ENCODE peak calls at places on chromosomes 2 and 18, in five cellular contexts. W, T, O, Z and Y are unnamed samples. For H3K4me1, the result is how much of the 10 kb centered on the place peaks cover.

GRCh38 chr2:69007603-69008002 is 5.4 kb upstream of the ANTXR1 start:
- DNase-seq in W (no peak), T (no peak), O (no peak), Z (no peak), Y (peak)

GRCh38 chr2:108701208-108701607 is 18.1 kb upstream of the RANBP2 start:
- DNase-seq in W (no peak), T (no peak), O (no peak), Z (no peak), Y (no peak)

GRCh38 chr2:240351088-240351741 is 84.2 kb upstream of the GPC1 start:
- DNase-seq in W (no peak), T (no peak), O (no peak), Z (no peak), Y (no peak)

GRCh38 chr2:31299547-31299946 is 65.6 kb downstream of the EHD3 start:
- DNase-seq in W (peak), T (no peak), O (no peak), Z (no peak), Y (no peak)

GRCh38 chr2:225282858-225283693 is 116.4 kb upstream of the NYAP2 start:
- DNase-seq in W (peak), T (peak), O (peak), Z (peak), Y (peak)

GRCh38 chr2:144509001-144509545 is 10.8 kb downstream of the ZEB2 start:
- DNase-seq in W (no peak), T (no peak), O (no peak), Z (no peak), Y (no peak)

GRCh38 chr18:75548353-75548752 is 120.8 kb upstream of the SMIM21 start:
- DNase-seq in W (peak), T (peak), O (no peak), Z (peak), Y (no peak)

GRCh38 chr18:25019946-25020345 is 332.0 kb downstream of the ZNF521 start:
- DNase-seq in W (peak), T (no peak), O (no peak), Z (no peak), Y (no peak)

GRCh38 chr2:205012961-205013360 is 467.7 kb downstream of the PARD3B start:
- DNase-seq in W (no peak), T (no peak), O (no peak), Z (no peak), Y (no peak)

GRCh38 chr2:47214990-47215389 is 59.9 kb upstream of the STPG4 start:
- DNase-seq in W (no peak), T (no peak), O (no peak), Z (no peak), Y (no peak)

GRCh38 chr2:177740718-177741117 is 331.9 kb downstream of the PDE11A start:
- DNase-seq in W (no peak), T (no peak), O (no peak), Z (no peak), Y (no peak)

GRCh38 chr2:96764253-96764637 is 3.5 kb downstream of the CNNM4 start:
- DNase-seq in W (peak), T (no peak), O (no peak), Z (no peak), Y (no peak)

GRCh38 chr18:63823516-63824219 is 48.5 kb downstream of the SERPINB7 start:
- DNase-seq in W (peak), T (no peak), O (peak), Z (no peak), Y (peak)

GRCh38 chr2:27042985-27043634 is 8.4 kb upstream of the AGBL5 start:
- DNase-seq in W (no peak), T (no peak), O (peak), Z (no peak), Y (no peak)

GRCh38 chr18:34660572-34660971 is 49.5 kb upstream of the DTNA start:
- DNase-seq in W (peak), T (no peak), O (no peak), Z (no peak), Y (no peak)

GRCh38 chr18:2409906-2410305 is 161.4 kb downstream of the METTL4 start:
- DNase-seq in W (no peak), T (no peak), O (no peak), Z (no peak), Y (no peak)

GRCh38 chr2:73999881-74000597 is 15.3 kb downstream of the TET3 start:
- DNase-seq in W (no peak), T (no peak), O (peak), Z (no peak), Y (no peak)

GRCh38 chr2:216756435-216756834 is 61.1 kb upstream of the IGFBP5 start:
- DNase-seq in W (no peak), T (no peak), O (no peak), Z (no peak), Y (no peak)

GRCh38 chr2:150473767-150474166 is 13.7 kb downstream of the RND3 start:
- DNase-seq in W (no peak), T (no peak), O (peak), Z (no peak), Y (no peak)

GRCh38 chr2:196101325-196101981 is 32.8 kb upstream of the DNAH7 start:
- DNase-seq in W (no peak), T (no peak), O (peak), Z (no peak), Y (no peak)

GRCh38 chr2:85582467-85582866 is 1.8 kb upstream of the VAMP5 start:
- DNase-seq in W (no peak), T (no peak), O (no peak), Z (no peak), Y (no peak)

GRCh38 chr2:203913947-203914346 is 22.6 kb upstream of the ICOS start:
- DNase-seq in W (no peak), T (no peak), O (no peak), Z (peak), Y (no peak)

GRCh38 chr2:113148606-113149552 is 21.5 kb downstream of the IL1RN start:
- DNase-seq in W (no peak), T (no peak), O (no peak), Z (no peak), Y (no peak)

GRCh38 chr2:102061962-102062795 is 70.4 kb downstream of the IL1R2 start:
- DNase-seq in W (no peak), T (no peak), O (peak), Z (no peak), Y (no peak)

GRCh38 chr2:231330311-231330710 is 65.2 kb upstream of the B3GNT7 start:
- DNase-seq in W (no peak), T (no peak), O (no peak), Z (no peak), Y (no peak)

GRCh38 chr18:59898609-59899297 is 1.0 kb upstream of the PMAIP1 start:
- DNase-seq in W (no peak), T (no peak), O (no peak), Z (peak), Y (no peak)

GRCh38 chr2:129769402-129769991 is 210.0 kb upstream of the RAB6C start:
- DNase-seq in W (no peak), T (no peak), O (no peak), Z (no peak), Y (no peak)

GRCh38 chr2:190407662-190408537 is at the start of gene MFSD6:
- DNase-seq in W (peak), T (peak), O (no peak), Z (peak), Y (peak)

GRCh38 chr2:105744091-105744908 is 412 bp upstream of the NCK2 start:
- DNase-seq in W (peak), T (peak), O (peak), Z (no peak), Y (peak)

GRCh38 chr18:11997466-11997865 is 16.2 kb downstream of the IMPA2 start:
- DNase-seq in W (no peak), T (no peak), O (no peak), Z (no peak), Y (no peak)

DNA sequence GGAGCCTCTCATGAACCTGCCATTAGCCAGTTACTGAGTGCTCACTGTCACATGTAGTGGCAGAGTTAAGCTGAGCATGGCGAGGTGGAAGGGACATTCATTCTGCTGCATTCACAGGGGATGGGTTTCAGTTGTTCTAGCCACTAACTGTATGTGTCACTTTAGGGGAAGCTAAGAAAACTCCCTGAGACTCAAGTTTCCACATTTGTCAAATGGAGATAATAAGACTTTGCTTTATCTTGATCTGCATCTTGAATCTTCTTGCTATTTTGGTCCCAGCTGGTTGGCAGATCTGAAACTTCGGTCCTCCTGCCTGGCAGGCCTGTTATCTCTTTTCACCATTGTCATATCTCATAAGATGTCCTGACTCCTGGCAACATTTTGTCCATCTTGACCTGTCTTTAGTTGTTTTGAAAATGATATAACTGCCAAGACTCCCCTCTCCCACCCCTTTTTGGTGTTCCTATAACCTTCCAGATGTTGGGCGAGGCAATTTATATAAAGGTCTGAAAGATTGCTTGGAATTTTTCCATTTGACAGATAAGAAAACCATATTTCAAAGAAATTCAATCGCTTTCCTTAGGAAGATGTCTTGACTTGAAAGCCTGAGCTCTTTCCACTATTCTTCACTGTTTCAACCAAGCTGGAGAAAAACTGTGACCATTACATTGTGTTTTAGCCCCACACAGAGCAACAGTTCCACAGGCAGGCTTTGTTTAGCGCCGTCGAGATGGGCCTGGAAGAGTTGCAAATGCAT is 33.3 kb downstream of the MYCN start:
- DNase-seq in W (no peak), T (no peak), O (no peak), Z (no peak), Y (no peak)
- H3K4me1 ChIP-seq in W (under half), T (under half), O (under half), Z (under half), Y (under half)

GRCh38 chr2:122112633-122113032 is 357.2 kb downstream of the TSN start:
- DNase-seq in W (no peak), T (no peak), O (no peak), Z (no peak), Y (no peak)

GRCh38 chr2:122117371-122117770 is 361.9 kb downstream of the TSN start:
- DNase-seq in W (no peak), T (no peak), O (no peak), Z (no peak), Y (no peak)

DNA sequence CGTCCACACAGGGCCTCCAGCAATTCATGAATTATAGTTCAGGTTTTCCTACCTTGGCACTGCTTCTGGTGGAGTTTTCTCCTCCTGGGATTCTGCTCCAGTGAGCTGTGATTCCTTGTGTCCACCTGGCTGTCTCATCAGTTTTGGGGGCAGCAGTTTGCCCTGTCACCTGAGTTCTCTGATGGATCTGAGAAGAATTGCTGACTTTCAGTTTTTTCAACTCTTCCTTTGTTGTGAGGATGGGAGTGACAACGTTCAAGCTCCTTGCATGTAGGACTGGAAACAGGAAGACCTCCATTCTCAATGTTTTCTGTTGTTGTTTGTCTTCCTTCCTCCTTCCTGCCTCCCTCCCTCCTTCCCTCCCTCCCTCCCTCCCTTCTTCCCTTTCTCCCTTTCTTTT is 359.0 kb downstream of the TSN start:
- DNase-seq in W (no peak), T (no peak), O (no peak), Z (no peak), Y (no peak)
- H2BK5ac ChIP-seq in W (no peak), T (no peak), O (no peak), Z (no peak), Y (no peak)

GRCh38 chr2:226797989-226798421 is 1.6 kb downstream of the IRS1 start:
- DNase-seq in W (no peak), T (no peak), O (peak), Z (no peak), Y (peak)
- H3K23ac ChIP-seq in W (peak), T (peak), O (peak), Z (no peak), Y (no peak)

DNA sequence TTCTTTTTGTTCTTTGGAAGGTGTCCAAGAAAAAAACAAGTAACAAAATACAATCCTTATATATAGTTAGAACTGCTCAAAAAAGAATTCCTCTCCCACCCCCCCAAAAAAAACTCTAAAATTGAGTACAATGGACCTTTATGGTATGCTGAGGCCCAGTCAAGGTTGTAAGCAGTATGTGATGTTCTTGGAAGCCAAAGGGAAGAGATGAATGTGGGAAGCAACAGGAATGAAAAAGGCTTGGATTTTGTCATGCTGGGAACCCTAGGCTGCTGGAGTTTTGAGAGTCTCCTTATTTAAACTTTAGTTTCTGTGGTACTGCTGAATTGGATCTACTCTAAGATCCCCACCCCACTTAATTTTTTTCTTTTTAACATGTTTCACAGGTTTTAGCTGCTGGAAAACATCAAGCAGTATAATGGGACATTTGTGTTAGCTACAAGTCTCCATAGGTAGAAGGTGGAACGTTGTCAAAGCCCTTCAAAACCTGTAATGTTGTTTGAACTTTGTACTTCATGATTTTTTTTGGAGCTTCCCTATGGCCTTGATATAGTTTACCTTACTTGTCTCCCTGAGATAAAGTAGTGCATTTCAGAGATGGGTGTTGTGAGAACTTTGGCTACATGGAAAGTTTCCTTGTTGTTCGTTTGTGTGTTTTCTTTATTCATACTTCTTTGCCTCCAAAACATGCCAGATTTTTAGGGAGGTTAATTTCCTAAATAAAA is 57.7 kb downstream of the PHLPP1 start:
- DNase-seq in W (no peak), T (no peak), O (no peak), Z (no peak), Y (no peak)
- H3K4me1 ChIP-seq in W (under half), T (under half), O (under half), Z (under half), Y (under half)

DNA sequence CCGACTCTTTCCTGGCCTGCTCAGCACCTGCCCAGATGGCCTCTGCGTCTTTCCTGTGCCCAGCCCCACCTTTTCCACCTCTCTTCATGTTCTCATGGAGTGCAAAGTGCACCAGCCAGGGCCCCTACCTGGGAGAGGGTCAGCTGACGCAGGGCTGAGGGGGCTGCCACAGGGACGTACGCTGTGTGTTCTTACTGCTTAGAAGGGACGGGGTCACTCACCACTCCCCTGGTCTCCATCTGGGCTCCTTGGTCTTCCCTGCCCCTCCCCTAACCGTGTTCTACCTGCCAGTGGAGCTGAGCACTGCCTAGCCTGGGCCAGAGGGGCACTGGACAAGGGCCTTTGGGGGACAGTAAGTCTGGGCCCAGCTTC is 8.6 kb downstream of the ERFE start:
- DNase-seq in W (no peak), T (no peak), O (no peak), Z (no peak), Y (no peak)
- H2BK5ac ChIP-seq in W (no peak), T (no peak), O (peak), Z (no peak), Y (no peak)

GRCh38 chr2:132943829-132944228 is 273.8 kb upstream of the LYPD1 start:
- DNase-seq in W (no peak), T (no peak), O (peak), Z (no peak), Y (no peak)

GRCh38 chr2:132936791-132937190 is 266.8 kb upstream of the LYPD1 start:
- DNase-seq in W (no peak), T (no peak), O (no peak), Z (no peak), Y (no peak)

GRCh38 chr2:132936261-132936660 is 266.3 kb upstream of the LYPD1 start:
- DNase-seq in W (no peak), T (no peak), O (peak), Z (no peak), Y (no peak)

GRCh38 chr2:132937629-132938028 is 267.6 kb upstream of the LYPD1 start:
- DNase-seq in W (no peak), T (no peak), O (peak), Z (no peak), Y (no peak)

DNA sequence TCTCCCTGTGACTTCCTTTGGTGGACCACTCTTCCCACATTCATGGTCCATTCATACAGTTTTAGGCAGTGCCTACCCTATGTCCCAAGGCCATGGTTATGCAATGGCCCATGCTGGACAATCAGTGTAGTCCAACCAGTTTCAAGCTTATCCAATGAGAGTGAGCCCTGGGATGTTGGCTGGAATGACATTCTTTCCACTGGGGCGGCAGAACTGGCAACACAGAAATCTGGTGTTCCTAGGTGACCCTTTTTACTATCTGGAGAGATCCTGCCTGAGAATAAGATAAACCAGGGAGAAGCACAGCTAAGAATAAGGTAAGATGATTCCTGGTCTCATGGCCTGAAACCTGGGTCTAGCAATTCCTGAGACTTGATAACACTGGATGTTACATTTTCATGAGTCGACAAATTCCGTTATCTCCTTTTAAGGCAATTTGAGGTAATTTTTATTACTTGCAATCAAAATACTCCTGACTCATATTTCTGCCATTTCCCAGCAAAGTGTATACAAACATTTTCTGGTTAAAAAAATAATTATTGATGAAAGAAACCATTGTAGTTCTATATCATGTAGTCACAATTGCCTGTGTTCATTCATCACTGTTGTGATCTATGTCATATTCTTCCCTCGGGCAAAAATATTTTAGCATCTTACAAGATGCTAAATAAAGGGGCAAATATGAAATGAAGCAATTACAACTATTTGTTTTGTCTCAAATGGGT is 271.5 kb upstream of the LYPD1 start:
- DNase-seq in W (peak), T (no peak), O (peak), Z (no peak), Y (peak)
- H3K23ac ChIP-seq in W (no peak), T (no peak), O (no peak), Z (no peak), Y (no peak)

GRCh38 chr2:23563673-23564617 is 179.0 kb downstream of the KLHL29 start:
- DNase-seq in W (no peak), T (no peak), O (peak), Z (peak), Y (peak)
- H3K4me1 ChIP-seq in W (under half), T (under half), O (under half), Z (under half), Y (under half)